ENCODE peak calls at places on chromosome 12, in six cellular contexts. Q is IMR-90, O is heart left ventricle, N is prostate gland, L is suprapubic skin, V is A549. Z is an unnamed sample.

GRCh38 chr12:68497702-68498101 is 113.0 kb upstream of the RAP1B start:
- DNase-seq in V (no peak), O (no peak), Q (peak; percentile 77), L (no peak), N (no peak), Z (no peak)

GRCh38 chr12:102343361-102344121 is 136.8 kb downstream of the IGF1 start:
- DNase-seq in V (peak; percentile 9), O (no peak), Q (peak; percentile 16), N (no peak), L (no peak), Z (peak; percentile 29)

GRCh38 chr12:93943766-93944165 is 204.6 kb upstream of the PLXNC1 start:
- DNase-seq in Q (peak; percentile 37), V (no peak), N (peak; percentile 78), L (peak; percentile 61), O (no peak), Z (no peak)

GRCh38 chr12:32261638-32262037 is 137.7 kb upstream of the FGD4 start:
- DNase-seq in L (no peak), N (no peak), Q (no peak), V (no peak), O (no peak), Z (no peak)

GRCh38 chr12:47038270-47038748 is 41.1 kb upstream of the PCED1B start:
- DNase-seq in N (no peak), Q (peak; percentile 35), L (no peak), O (no peak), V (peak; percentile 21), Z (no peak)

GRCh38 chr12:645563-646071 is 17.6 kb downstream of the NINJ2 start:
- DNase-seq in Q (peak; percentile 62), V (no peak), O (no peak), N (no peak), L (peak; percentile 74), Z (peak; percentile 24)

GRCh38 chr12:129109174-129110001 is 256.1 kb downstream of the GLT1D1 start:
- DNase-seq in Q (no peak), O (no peak), N (no peak), V (no peak), L (no peak), Z (no peak)

GRCh38 chr12:23561536-23561935 is 387.9 kb downstream of the SOX5 start:
- DNase-seq in O (no peak), V (no peak), L (no peak), N (no peak), Q (peak; percentile 4), Z (no peak)

GRCh38 chr12:113996026-113996425 is 29.9 kb upstream of the RBM19 start:
- DNase-seq in L (no peak), V (no peak), O (no peak), Q (no peak), N (no peak), Z (no peak)

GRCh38 chr12:28893365-28893764 is 255.7 kb upstream of the FAR2 start:
- DNase-seq in Q (peak; percentile 34), N (no peak), L (no peak), V (no peak), O (no peak), Z (no peak)

GRCh38 chr12:116880817-116881324 is 370 bp downstream of the HRK start:
- DNase-seq in Q (peak; percentile 45), O (no peak), L (no peak), V (peak; percentile 63), N (no peak), Z (peak; percentile 31)

GRCh38 chr12:79274571-79275064 is 410.0 kb downstream of the SYT1 start:
- DNase-seq in O (no peak), V (no peak), L (no peak), N (no peak), Q (no peak), Z (no peak)

GRCh38 chr12:71233083-71233482 is 75.3 kb upstream of the TSPAN8 start:
- DNase-seq in V (no peak), N (no peak), L (no peak), O (no peak), Q (no peak), Z (no peak)

GRCh38 chr12:96422192-96422591 is 22.0 kb upstream of the CDK17 start:
- DNase-seq in N (no peak), Q (peak; percentile 85), V (no peak), O (no peak), L (no peak), Z (no peak)

GRCh38 chr12:50567926-50568325 is 63.1 kb downstream of the DIP2B start:
- DNase-seq in Q (peak; percentile 63), O (no peak), N (no peak), L (no peak), V (no peak), Z (no peak)

GRCh38 chr12:20063116-20063515 is 305.2 kb upstream of the PDE3A start:
- DNase-seq in V (no peak), L (no peak), N (no peak), O (no peak), Q (peak; percentile 38), Z (no peak)

DNA sequence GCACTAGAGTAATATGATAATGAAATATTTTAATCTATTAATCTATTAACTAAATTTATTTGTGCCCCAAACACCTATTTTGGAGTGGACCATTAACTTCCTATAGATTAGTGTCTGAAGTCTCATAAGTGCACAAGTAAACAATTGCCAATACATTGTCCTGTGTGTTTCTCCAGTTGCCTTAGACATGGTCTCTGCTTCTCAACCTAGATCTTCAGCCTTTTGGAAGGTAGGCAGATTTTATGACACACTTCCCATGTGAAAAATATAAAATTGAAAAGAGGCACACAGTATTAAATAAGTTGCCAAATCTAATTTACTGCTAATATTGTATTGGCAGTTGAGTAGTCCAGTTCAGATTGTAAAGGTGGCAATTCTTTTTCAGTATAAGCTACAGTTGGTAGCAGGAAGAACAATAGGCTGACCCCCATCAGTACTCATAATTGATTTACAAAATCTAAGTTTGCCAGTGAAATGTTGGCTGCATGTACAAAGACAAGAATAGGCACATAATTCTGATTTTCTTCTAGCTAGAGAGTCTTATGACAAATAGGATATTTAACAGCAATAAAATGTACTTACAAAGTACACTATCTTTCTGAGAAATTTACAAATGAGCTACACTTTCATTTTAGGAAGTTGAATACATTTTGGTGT is 10.8 kb downstream of the A2M start:
- DNase-seq in O (no peak), L (no peak), V (no peak), Q (no peak), N (no peak), Z (no peak)
- TF ChIP-seq POLR2A in O (no peak), L (no peak), V (no peak), Q (no peak), N (no peak), Z (no peak)

GRCh38 chr12:56715798-56716197 is 9.3 kb downstream of the NACA start:
- DNase-seq in O (no peak), N (no peak), Q (no peak), L (peak; percentile 43), V (no peak), Z (no peak)
- TF ChIP-seq POLR2A in O (no peak), N (no peak), Q (no peak), L (no peak), V (no peak), Z (no peak)

GRCh38 chr12:52729147-52729546 is 25.8 kb upstream of the KRT77 start:
- DNase-seq in V (no peak), N (no peak), O (no peak), Q (no peak), L (no peak), Z (no peak)

GRCh38 chr12:52728374-52728773 is 25.1 kb upstream of the KRT77 start:
- DNase-seq in N (no peak), Q (no peak), O (no peak), V (no peak), L (no peak), Z (no peak)

GRCh38 chr12:52726451-52726850 is 23.1 kb upstream of the KRT77 start:
- DNase-seq in Q (no peak), O (no peak), L (no peak), V (no peak), N (no peak), Z (no peak)

GRCh38 chr12:52724384-52724783 is 21.1 kb upstream of the KRT77 start:
- DNase-seq in Q (no peak), V (no peak), L (no peak), N (no peak), O (no peak), Z (no peak)

DNA sequence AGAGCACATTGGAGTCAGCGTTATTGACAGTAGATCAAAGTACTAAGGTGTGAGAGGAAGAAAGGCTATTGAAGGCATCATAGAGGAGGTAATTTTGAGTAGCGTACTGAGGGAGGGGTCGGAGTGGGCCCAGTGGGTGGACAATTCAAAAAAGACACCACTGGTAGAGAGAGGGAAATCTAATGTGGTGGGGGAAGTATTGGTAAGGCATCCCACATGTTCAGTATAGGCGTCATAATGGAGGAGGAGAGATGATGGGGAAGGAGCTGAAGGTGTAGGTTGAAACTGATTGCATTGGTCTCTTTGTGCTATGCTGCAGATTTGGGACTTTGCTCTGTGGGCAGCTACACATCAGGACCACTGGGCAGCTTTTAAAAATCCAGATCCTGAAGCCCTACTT is 23.7 kb upstream of the KRT77 start:
- DNase-seq in O (no peak), L (no peak), N (no peak), Q (no peak), V (no peak), Z (no peak)
- TF ChIP-seq POLR2A in O (no peak), L (no peak), N (no peak), Q (no peak), V (no peak), Z (no peak)

DNA sequence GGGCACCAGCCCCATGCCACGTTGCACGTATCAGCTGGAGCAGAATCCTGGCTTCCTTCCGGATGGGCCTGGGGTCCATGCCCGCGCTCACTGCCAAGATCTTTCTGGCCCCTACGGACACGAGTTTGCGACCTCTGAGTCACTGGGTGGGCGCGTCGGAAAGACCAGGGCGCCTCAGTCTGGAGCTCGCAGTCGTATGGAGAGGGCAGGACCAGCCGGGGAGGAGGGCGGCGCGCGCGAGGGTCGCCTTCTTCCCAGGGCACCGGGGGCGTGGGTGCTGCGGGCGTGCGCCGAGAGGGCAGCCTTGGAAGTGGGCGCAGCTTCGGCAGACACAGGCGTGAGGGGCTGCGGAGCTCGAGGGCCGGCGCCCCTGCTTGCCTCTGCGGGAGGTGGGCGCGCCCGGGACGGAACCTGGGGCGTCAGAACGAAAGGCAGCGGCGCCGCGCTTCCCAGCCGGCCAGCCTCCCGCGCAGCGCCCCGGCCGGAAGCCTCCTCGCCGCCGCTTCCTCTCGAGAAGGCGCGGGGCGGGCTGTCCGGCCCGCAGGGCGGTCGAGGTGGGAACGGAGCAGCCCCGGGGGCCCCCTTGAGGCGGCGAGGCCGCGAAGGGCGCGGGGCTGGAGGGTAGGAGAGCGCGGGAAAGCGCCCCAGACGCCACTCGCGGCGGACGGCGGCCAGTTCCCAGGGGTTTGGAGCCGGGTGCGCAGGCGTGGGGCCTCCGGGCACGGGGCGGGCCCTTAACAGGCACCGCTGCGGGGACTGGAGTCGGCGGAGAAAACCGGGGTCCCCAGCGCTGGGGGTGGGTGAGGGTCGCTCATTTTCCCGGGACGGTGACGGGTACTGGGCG is at the start of gene ARL6IP4:
- DNase-seq in V (peak; percentile 76), Q (peak; percentile 54), N (peak; percentile 48), O (peak; percentile 86), L (peak; percentile 68), Z (peak; percentile 56)
- TF ChIP-seq POLR2A in V (peak; percentile 39), Q (peak; percentile 54), N (peak; percentile 66), O (peak; percentile 75), L (no peak), Z (peak; percentile 38)

Z was measured in body of pancreas.